ENCODE peak calls at places on chromosomes 13 and 19, in six cellular contexts. One of them, this sample, is unnamed.

GRCh38 chr19:43780706-43781525 is at the start of gene KCNN4:
- DNase-seq in tibial artery: no peak
- DNase-seq in GM12865: peak
- DNase-seq in AG04450: no peak
- DNase-seq in lower leg skin: no peak
- DNase-seq in effector memory CD4-positive, alpha-beta T cell: peak
- DNase-seq in this sample: no peak

GRCh38 chr19:19460258-19460731 is 54.8 kb downstream of the GATAD2A start:
- DNase-seq in GM12865: no peak
- DNase-seq in lower leg skin: no peak
- DNase-seq in effector memory CD4-positive, alpha-beta T cell: no peak
- DNase-seq in tibial artery: no peak
- DNase-seq in AG04450: no peak
- DNase-seq in this sample: no peak

GRCh38 chr19:37813340-37813739 is 34.0 kb upstream of the ZNF573 start:
- DNase-seq in tibial artery: no peak
- DNase-seq in lower leg skin: no peak
- DNase-seq in effector memory CD4-positive, alpha-beta T cell: no peak
- DNase-seq in AG04450: no peak
- DNase-seq in GM12865: no peak
- DNase-seq in this sample: no peak

GRCh38 chr19:17671906-17672305 is 16.2 kb downstream of the UNC13A start:
- DNase-seq in AG04450: no peak
- DNase-seq in tibial artery: no peak
- DNase-seq in lower leg skin: no peak
- DNase-seq in effector memory CD4-positive, alpha-beta T cell: no peak
- DNase-seq in GM12865: peak
- DNase-seq in this sample: peak

GRCh38 chr13:75407473-75407872 is 74.5 kb downstream of the TBC1D4 start:
- DNase-seq in AG04450: no peak
- DNase-seq in effector memory CD4-positive, alpha-beta T cell: no peak
- DNase-seq in lower leg skin: no peak
- DNase-seq in GM12865: no peak
- DNase-seq in tibial artery: no peak
- DNase-seq in this sample: no peak

GRCh38 chr13:106349080-106349841 is 186.2 kb downstream of the EFNB2 start:
- DNase-seq in tibial artery: no peak
- DNase-seq in effector memory CD4-positive, alpha-beta T cell: no peak
- DNase-seq in GM12865: no peak
- DNase-seq in lower leg skin: no peak
- DNase-seq in AG04450: no peak
- DNase-seq in this sample: no peak

GRCh38 chr13:40503966-40504591 is 162.4 kb downstream of the FOXO1 start:
- DNase-seq in effector memory CD4-positive, alpha-beta T cell: no peak
- DNase-seq in tibial artery: peak
- DNase-seq in lower leg skin: no peak
- DNase-seq in GM12865: no peak
- DNase-seq in AG04450: no peak
- DNase-seq in this sample: no peak

GRCh38 chr19:41994521-41994971 is 516 bp upstream of the ATP1A3 start:
- DNase-seq in tibial artery: no peak
- DNase-seq in AG04450: no peak
- DNase-seq in lower leg skin: no peak
- DNase-seq in effector memory CD4-positive, alpha-beta T cell: no peak
- DNase-seq in GM12865: no peak
- DNase-seq in this sample: peak

GRCh38 chr19:43618921-43619261 is 538 bp downstream of the ZNF428 start:
- DNase-seq in lower leg skin: no peak
- DNase-seq in AG04450: no peak
- DNase-seq in GM12865: peak
- DNase-seq in tibial artery: no peak
- DNase-seq in effector memory CD4-positive, alpha-beta T cell: no peak
- DNase-seq in this sample: peak

GRCh38 chr13:36998624-36999041 is 507 bp downstream of the ALG5 start:
- DNase-seq in AG04450: no peak
- DNase-seq in effector memory CD4-positive, alpha-beta T cell: no peak
- DNase-seq in GM12865: peak
- DNase-seq in tibial artery: peak
- DNase-seq in lower leg skin: peak
- DNase-seq in this sample: peak

GRCh38 chr13:90690458-90691063 is 656.9 kb upstream of the MIR17HG start:
- DNase-seq in effector memory CD4-positive, alpha-beta T cell: no peak
- DNase-seq in lower leg skin: no peak
- DNase-seq in tibial artery: no peak
- DNase-seq in AG04450: no peak
- DNase-seq in GM12865: no peak
- DNase-seq in this sample: no peak

GRCh38 chr13:82654851-82655517 is 1227.3 kb downstream of the SLITRK1 start:
- DNase-seq in lower leg skin: peak
- DNase-seq in effector memory CD4-positive, alpha-beta T cell: no peak
- DNase-seq in AG04450: peak
- DNase-seq in GM12865: no peak
- DNase-seq in tibial artery: peak
- DNase-seq in this sample: no peak

GRCh38 chr19:28400953-28401671 is 811.8 kb downstream of the UQCRFS1 start:
- DNase-seq in GM12865: no peak
- DNase-seq in lower leg skin: no peak
- DNase-seq in AG04450: no peak
- DNase-seq in tibial artery: no peak
- DNase-seq in effector memory CD4-positive, alpha-beta T cell: no peak
- DNase-seq in this sample: no peak

GRCh38 chr13:46094478-46094877 is 10.4 kb downstream of the CPB2 start:
- DNase-seq in lower leg skin: no peak
- DNase-seq in GM12865: no peak
- DNase-seq in tibial artery: no peak
- DNase-seq in effector memory CD4-positive, alpha-beta T cell: no peak
- DNase-seq in AG04450: no peak
- DNase-seq in this sample: no peak

GRCh38 chr19:46787331-46788100 is 878 bp downstream of the SLC1A5 start:
- DNase-seq in tibial artery: peak
- DNase-seq in lower leg skin: peak
- DNase-seq in GM12865: peak
- DNase-seq in effector memory CD4-positive, alpha-beta T cell: peak
- DNase-seq in AG04450: no peak
- DNase-seq in this sample: no peak

GRCh38 chr19:20472854-20473253 is 92.7 kb downstream of the ZNF737 start:
- DNase-seq in lower leg skin: no peak
- DNase-seq in GM12865: no peak
- DNase-seq in tibial artery: no peak
- DNase-seq in effector memory CD4-positive, alpha-beta T cell: no peak
- DNase-seq in AG04450: no peak
- DNase-seq in this sample: no peak

GRCh38 chr19:10431254-10431942 is 11.1 kb downstream of the PDE4A start:
- DNase-seq in tibial artery: no peak
- DNase-seq in effector memory CD4-positive, alpha-beta T cell: peak
- DNase-seq in lower leg skin: no peak
- DNase-seq in AG04450: no peak
- DNase-seq in GM12865: peak
- DNase-seq in this sample: no peak

GRCh38 chr13:29619995-29620394 is 24.5 kb upstream of the SLC7A1 start:
- DNase-seq in AG04450: no peak
- DNase-seq in effector memory CD4-positive, alpha-beta T cell: no peak
- DNase-seq in tibial artery: no peak
- DNase-seq in GM12865: no peak
- DNase-seq in lower leg skin: no peak
- DNase-seq in this sample: no peak

GRCh38 chr19:1251233-1251502 is 2.8 kb downstream of the MIDN start:
- DNase-seq in tibial artery: no peak
- DNase-seq in AG04450: no peak
- DNase-seq in GM12865: peak
- DNase-seq in effector memory CD4-positive, alpha-beta T cell: no peak
- DNase-seq in lower leg skin: no peak
- DNase-seq in this sample: peak

GRCh38 chr19:52689804-52690394 is 44.9 kb downstream of the ZNF611 start:
- DNase-seq in GM12865: no peak
- DNase-seq in lower leg skin: peak
- DNase-seq in effector memory CD4-positive, alpha-beta T cell: no peak
- DNase-seq in AG04450: no peak
- DNase-seq in tibial artery: peak
- DNase-seq in this sample: no peak

GRCh38 chr13:111901301-111901905 is 165.5 kb upstream of the SOX1 start:
- DNase-seq in AG04450: no peak
- DNase-seq in tibial artery: peak
- DNase-seq in effector memory CD4-positive, alpha-beta T cell: no peak
- DNase-seq in lower leg skin: no peak
- DNase-seq in GM12865: no peak
- DNase-seq in this sample: no peak

GRCh38 chr13:96532804-96533203 is 442.9 kb downstream of the HS6ST3 start:
- DNase-seq in tibial artery: no peak
- DNase-seq in lower leg skin: no peak
- DNase-seq in effector memory CD4-positive, alpha-beta T cell: no peak
- DNase-seq in AG04450: no peak
- DNase-seq in GM12865: no peak
- DNase-seq in this sample: no peak

GRCh38 chr19:45245334-45245787 is at the start of gene EXOC3L2:
- DNase-seq in GM12865: no peak
- DNase-seq in effector memory CD4-positive, alpha-beta T cell: no peak
- DNase-seq in tibial artery: no peak
- DNase-seq in lower leg skin: no peak
- DNase-seq in AG04450: no peak
- DNase-seq in this sample: no peak

GRCh38 chr19:55283548-55284393 is at the start of gene BRSK1:
- DNase-seq in GM12865: no peak
- DNase-seq in AG04450: no peak
- DNase-seq in tibial artery: no peak
- DNase-seq in lower leg skin: no peak
- DNase-seq in effector memory CD4-positive, alpha-beta T cell: no peak
- DNase-seq in this sample: peak

GRCh38 chr19:55289117-55289796 is 5.5 kb downstream of the BRSK1 start:
- DNase-seq in effector memory CD4-positive, alpha-beta T cell: no peak
- DNase-seq in GM12865: no peak
- DNase-seq in lower leg skin: no peak
- DNase-seq in AG04450: no peak
- DNase-seq in tibial artery: no peak
- DNase-seq in this sample: no peak

GRCh38 chr19:55284405-55285058 is 735 bp downstream of the BRSK1 start:
- DNase-seq in effector memory CD4-positive, alpha-beta T cell: no peak
- DNase-seq in tibial artery: no peak
- DNase-seq in lower leg skin: no peak
- DNase-seq in AG04450: no peak
- DNase-seq in GM12865: no peak
- DNase-seq in this sample: no peak

GRCh38 chr19:55287361-55288079 is 3.7 kb downstream of the BRSK1 start:
- DNase-seq in tibial artery: no peak
- DNase-seq in lower leg skin: no peak
- DNase-seq in effector memory CD4-positive, alpha-beta T cell: no peak
- DNase-seq in AG04450: no peak
- DNase-seq in GM12865: no peak
- DNase-seq in this sample: no peak

GRCh38 chr19:55285225-55285890 is 1.6 kb downstream of the BRSK1 start:
- DNase-seq in lower leg skin: no peak
- DNase-seq in GM12865: no peak
- DNase-seq in AG04450: no peak
- DNase-seq in effector memory CD4-positive, alpha-beta T cell: no peak
- DNase-seq in tibial artery: no peak
- DNase-seq in this sample: no peak
- H3K4me3 ChIP-seq in lower leg skin: no peak
- H3K4me3 ChIP-seq in GM12865: no peak
- H3K4me3 ChIP-seq in AG04450: peak
- H3K4me3 ChIP-seq in effector memory CD4-positive, alpha-beta T cell: no peak
- H3K4me3 ChIP-seq in tibial artery: no peak
- H3K4me3 ChIP-seq in this sample: no peak

GRCh38 chr19:49180659-49181058 is 23.1 kb downstream of the TRPM4 start:
- DNase-seq in tibial artery: no peak
- DNase-seq in lower leg skin: no peak
- DNase-seq in effector memory CD4-positive, alpha-beta T cell: no peak
- DNase-seq in GM12865: no peak
- DNase-seq in AG04450: no peak
- DNase-seq in this sample: no peak

GRCh38 chr19:49188626-49189200 is 31.1 kb downstream of the TRPM4 start:
- DNase-seq in effector memory CD4-positive, alpha-beta T cell: no peak
- DNase-seq in tibial artery: no peak
- DNase-seq in AG04450: no peak
- DNase-seq in GM12865: no peak
- DNase-seq in lower leg skin: no peak
- DNase-seq in this sample: no peak

GRCh38 chr19:49186108-49186507 is 28.5 kb downstream of the TRPM4 start:
- DNase-seq in effector memory CD4-positive, alpha-beta T cell: no peak
- DNase-seq in tibial artery: no peak
- DNase-seq in AG04450: no peak
- DNase-seq in lower leg skin: no peak
- DNase-seq in GM12865: no peak
- DNase-seq in this sample: no peak

GRCh38 chr19:49182848-49183375 is 25.3 kb downstream of the TRPM4 start:
- DNase-seq in AG04450: no peak
- DNase-seq in lower leg skin: no peak
- DNase-seq in effector memory CD4-positive, alpha-beta T cell: no peak
- DNase-seq in GM12865: no peak
- DNase-seq in tibial artery: no peak
- DNase-seq in this sample: no peak
- H3K4me3 ChIP-seq in AG04450: no peak
- H3K4me3 ChIP-seq in lower leg skin: no peak
- H3K4me3 ChIP-seq in effector memory CD4-positive, alpha-beta T cell: no peak
- H3K4me3 ChIP-seq in GM12865: no peak
- H3K4me3 ChIP-seq in tibial artery: no peak
- H3K4me3 ChIP-seq in this sample: no peak

GRCh38 chr13:77391475-77391874 is 64.6 kb upstream of the MYCBP2 start:
- DNase-seq in GM12865: no peak
- DNase-seq in lower leg skin: no peak
- DNase-seq in effector memory CD4-positive, alpha-beta T cell: no peak
- DNase-seq in AG04450: no peak
- DNase-seq in tibial artery: no peak
- DNase-seq in this sample: no peak
- H3K4me3 ChIP-seq in GM12865: no peak
- H3K4me3 ChIP-seq in lower leg skin: no peak
- H3K4me3 ChIP-seq in effector memory CD4-positive, alpha-beta T cell: no peak
- H3K4me3 ChIP-seq in AG04450: no peak
- H3K4me3 ChIP-seq in tibial artery: no peak
- H3K4me3 ChIP-seq in this sample: no peak

DNA sequence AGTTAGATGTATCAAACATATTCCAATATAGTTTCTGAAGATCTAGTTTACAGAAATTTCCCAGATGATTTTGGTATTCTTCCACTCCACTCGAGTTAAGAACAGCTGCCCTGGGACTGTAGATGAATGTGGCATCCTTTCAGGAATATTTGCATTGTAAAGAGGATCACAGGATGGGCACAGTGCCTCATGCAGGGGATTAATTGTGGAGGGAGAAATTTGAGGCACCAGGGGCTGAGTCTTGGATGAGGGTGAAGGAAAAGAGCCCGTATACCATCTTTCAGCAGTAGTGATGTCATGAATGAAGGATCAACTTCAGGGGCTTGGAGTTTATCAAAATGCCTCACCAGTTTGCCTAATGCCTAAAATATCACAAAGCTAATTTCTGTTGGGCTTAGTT is 4.0 kb upstream of the PDS5B start:
- DNase-seq in effector memory CD4-positive, alpha-beta T cell: no peak
- DNase-seq in lower leg skin: no peak
- DNase-seq in tibial artery: no peak
- DNase-seq in GM12865: no peak
- DNase-seq in AG04450: no peak
- DNase-seq in this sample: no peak
- H3K4me3 ChIP-seq in effector memory CD4-positive, alpha-beta T cell: no peak
- H3K4me3 ChIP-seq in lower leg skin: no peak
- H3K4me3 ChIP-seq in tibial artery: no peak
- H3K4me3 ChIP-seq in GM12865: no peak
- H3K4me3 ChIP-seq in AG04450: no peak
- H3K4me3 ChIP-seq in this sample: no peak

GRCh38 chr19:6719540-6719861 is 949 bp downstream of the C3 start:
- DNase-seq in tibial artery: no peak
- DNase-seq in effector memory CD4-positive, alpha-beta T cell: no peak
- DNase-seq in AG04450: no peak
- DNase-seq in GM12865: no peak
- DNase-seq in lower leg skin: no peak
- DNase-seq in this sample: no peak
- H3K4me3 ChIP-seq in tibial artery: no peak
- H3K4me3 ChIP-seq in effector memory CD4-positive, alpha-beta T cell: no peak
- H3K4me3 ChIP-seq in AG04450: no peak
- H3K4me3 ChIP-seq in GM12865: no peak
- H3K4me3 ChIP-seq in lower leg skin: no peak
- H3K4me3 ChIP-seq in this sample: no peak

This sample was measured in Jurkat, Clone E6-1.